ENCODE peak calls at places on chromosomes 4 and X, in seven cellular contexts. F is IMR-90, Y is neuronal stem cell, B is mesenchymal stem cell, L is H9, W is trophoblast cell, H is H1. X is an unnamed sample.
A peak's percentile ranks its signal among the peaks of the same experiment; 100 is the strongest.

GRCh38 chr4:8830056-8830455 is 41.6 kb downstream of the HMX1 start:
- DNase-seq in B (no peak), Y (no peak), H (peak; percentile 17), W (no peak), F (no peak), L (no peak), X (no peak)

GRCh38 chr4:135670548-135670947 is 1469.0 kb upstream of the PABPC4L start:
- DNase-seq in H (no peak), Y (no peak), W (no peak), F (no peak), B (no peak), L (no peak), X (no peak)

GRCh38 chr4:163063891-163064290 is 102.8 kb downstream of the NAF1 start:
- DNase-seq in H (no peak), F (no peak), B (peak; percentile 49), Y (no peak), L (no peak), W (no peak), X (peak; percentile 11)

GRCh38 chr4:10366628-10367027 is 90.6 kb downstream of the ZNF518B start:
- DNase-seq in F (no peak), H (no peak), L (no peak), Y (no peak), W (no peak), B (no peak), X (no peak)

GRCh38 chr4:175671491-175671934 is 140.6 kb downstream of the GPM6A start:
- DNase-seq in B (no peak), H (peak; percentile 58), W (no peak), Y (peak; percentile 20), L (peak; percentile 61), F (no peak), X (peak; percentile 68)

GRCh38 chr4:17884063-17884462 is 73.3 kb downstream of the NCAPG start:
- DNase-seq in W (no peak), F (peak; percentile 61), H (no peak), B (no peak), L (no peak), Y (no peak), X (no peak)

GRCh38 chr4:174358823-174359222 is 75.1 kb downstream of the CEP44 start:
- DNase-seq in B (peak; percentile 69), H (no peak), L (no peak), F (peak; percentile 67), W (no peak), Y (no peak), X (no peak)

GRCh38 chr4:176210101-176210500 is 14.7 kb upstream of the SPATA4 start:
- DNase-seq in L (no peak), W (no peak), F (no peak), H (no peak), Y (no peak), B (no peak), X (no peak)

GRCh38 chr4:52263612-52264011 is 212.5 kb downstream of the SPATA18 start:
- DNase-seq in F (no peak), W (no peak), H (no peak), Y (no peak), L (no peak), B (no peak), X (no peak)

GRCh38 chr4:94671113-94671512 is 86.6 kb upstream of the BMPR1B start:
- DNase-seq in B (no peak), F (no peak), W (no peak), L (no peak), H (no peak), Y (no peak), X (no peak)

GRCh38 chrX:2723316-2723879 is 28.4 kb upstream of the XG start:
- DNase-seq in Y (no peak), B (no peak), F (no peak), W (no peak), H (no peak), L (no peak), X (no peak)

GRCh38 chr4:26458104-26458503 is 32.2 kb downstream of the CCKAR start:
- DNase-seq in B (peak; percentile 75), H (no peak), Y (no peak), L (no peak), W (no peak), F (peak; percentile 91), X (no peak)

GRCh38 chrX:151901821-151902220 is 10.9 kb upstream of the MAGEA4 start:
- DNase-seq in B (no peak), L (no peak), W (no peak), Y (no peak), F (no peak), H (no peak), X (peak; percentile 21)

GRCh38 chr4:119490335-119490734 is 138.3 kb downstream of the PDE5A start:
- DNase-seq in H (no peak), B (peak; percentile 45), W (no peak), L (peak; percentile 32), Y (no peak), F (peak; percentile 69), X (peak; percentile 73)

GRCh38 chrX:71578253-71579135 is at the start of gene GCNA:
- DNase-seq in W (no peak), Y (no peak), H (no peak), F (no peak), L (no peak), B (no peak), X (no peak)

GRCh38 chr4:8556341-8557150 is 23.6 kb upstream of the GPR78 start:
- DNase-seq in W (peak; percentile 82), H (no peak), B (no peak), Y (no peak), L (no peak), F (no peak), X (peak; percentile 65)

GRCh38 chr4:2800691-2801596 is 8.1 kb downstream of the SH3BP2 start:
- DNase-seq in W (peak; percentile 38), Y (peak; percentile 57), B (peak; percentile 90), H (peak; percentile 80), L (peak; percentile 79), F (peak; percentile 37), X (peak; percentile 79)

DNA sequence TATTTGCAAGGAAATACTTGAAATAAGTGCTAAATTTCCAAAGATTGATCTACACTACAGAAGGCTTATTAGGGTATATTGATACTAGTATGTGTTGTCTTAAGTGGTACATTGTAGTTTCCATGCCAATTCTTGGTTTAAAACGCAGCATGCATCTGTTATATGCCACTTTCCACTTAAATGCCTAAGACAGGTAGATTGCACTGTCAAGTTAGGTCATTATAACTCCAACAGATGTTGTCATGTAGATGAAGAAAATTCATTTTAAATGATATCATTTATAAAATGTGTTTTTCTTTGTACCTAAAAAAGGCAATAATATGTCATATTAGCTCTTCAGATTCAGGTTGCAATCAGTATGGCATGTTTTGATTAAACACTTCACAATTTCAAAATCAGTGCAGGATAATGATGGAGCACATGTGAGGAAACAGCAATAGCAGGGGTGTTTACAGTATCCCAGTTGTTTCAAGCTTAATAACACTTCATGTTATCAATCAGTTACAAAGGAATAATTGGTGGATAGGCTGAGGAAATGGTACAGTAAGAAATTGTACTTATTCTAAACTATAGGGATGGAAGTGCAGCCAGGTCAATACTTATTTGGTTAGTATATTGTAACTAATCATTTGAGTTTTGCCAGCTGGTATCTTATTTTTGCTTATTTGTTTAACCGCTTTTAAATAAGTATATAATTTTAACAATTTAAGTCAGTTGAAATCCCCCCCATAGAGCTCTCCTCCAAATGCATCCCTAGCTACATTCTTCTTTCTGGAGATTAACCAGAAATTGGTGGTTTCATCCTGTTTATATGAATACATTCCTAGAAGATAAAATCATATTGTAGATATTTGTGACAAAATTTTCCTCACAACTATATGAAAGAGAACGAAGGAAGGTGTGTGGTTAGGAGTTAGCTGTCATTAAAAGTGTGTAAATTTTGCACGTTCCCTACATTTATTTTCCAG is 454.4 kb upstream of the ATOH1 start:
- DNase-seq in L (no peak), F (peak; percentile 61), W (no peak), H (no peak), B (no peak), Y (no peak), X (no peak)
- H4K8ac ChIP-seq in L (no peak overlapping the region), F (peak overlapping the region; percentile 53), W (no peak overlapping the region), H (no peak overlapping the region), B (no peak overlapping the region), Y (no peak overlapping the region), X (no peak overlapping the region)

GRCh38 chr4:38510201-38510600 is 153.8 kb upstream of the KLF3 start:
- DNase-seq in F (no peak), W (no peak), L (no peak), B (no peak), Y (no peak), H (no peak), X (no peak)

GRCh38 chr4:38511702-38512101 is 152.3 kb upstream of the KLF3 start:
- DNase-seq in F (no peak), L (no peak), W (no peak), H (no peak), Y (no peak), B (no peak), X (no peak)

GRCh38 chr4:38512840-38513239 is 151.2 kb upstream of the KLF3 start:
- DNase-seq in L (no peak), Y (no peak), B (no peak), F (no peak), W (no peak), H (no peak), X (no peak)

GRCh38 chr4:38514465-38515146 is 149.4 kb upstream of the KLF3 start:
- DNase-seq in B (no peak), Y (no peak), F (no peak), L (no peak), W (no peak), H (no peak), X (no peak)

GRCh38 chr4:38509551-38509950 is 154.4 kb upstream of the KLF3 start:
- DNase-seq in B (no peak), L (no peak), H (no peak), F (no peak), Y (no peak), W (no peak), X (no peak)
- H3K18ac ChIP-seq in B (no peak overlapping the region), L (no peak overlapping the region), H (no peak overlapping the region), F (no peak overlapping the region), Y (no peak overlapping the region), W (no peak overlapping the region), X (no peak overlapping the region)

DNA sequence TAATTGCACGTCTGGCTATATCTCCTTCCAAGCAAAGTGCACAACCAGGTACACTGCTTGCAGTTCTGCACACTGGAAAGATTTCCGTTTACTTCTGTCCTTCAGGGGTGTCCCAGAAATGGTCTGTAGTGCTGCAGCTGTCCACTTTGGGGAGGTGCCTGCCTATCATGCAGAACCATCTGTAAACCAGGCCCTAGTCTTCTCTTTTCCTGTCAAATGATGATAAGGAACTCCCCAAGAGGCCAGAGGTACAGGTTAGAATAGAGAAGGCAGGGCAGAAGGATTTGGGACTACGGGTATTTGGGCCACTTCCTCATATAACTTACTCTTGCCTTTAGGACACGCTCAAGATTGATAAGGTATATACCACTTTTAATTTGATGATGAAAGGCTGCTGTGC is 746.9 kb downstream of the FAT4 start:
- DNase-seq in W (no peak), L (no peak), B (no peak), H (no peak), Y (no peak), F (no peak), X (no peak)
- H3K9ac ChIP-seq in W (no peak overlapping the region), L (no peak overlapping the region), B (no peak overlapping the region), H (no peak overlapping the region), Y (no peak overlapping the region), F (no peak overlapping the region), X (no peak overlapping the region)

GRCh38 chrX:34401411-34401810 is 255.7 kb downstream of the TMEM47 start:
- DNase-seq in Y (no peak), B (no peak), W (no peak), L (no peak), F (no peak), H (no peak), X (no peak)
- H4K8ac ChIP-seq in Y (no peak overlapping the region), B (no peak overlapping the region), W (no peak overlapping the region), L (no peak overlapping the region), F (no peak overlapping the region), H (no peak overlapping the region), X (no peak overlapping the region)